ENCODE peak calls at places on chromosomes 4 and X, in seven cellular contexts. O is anterior cingulate cortex, S is C1 segment of cervical spinal cord, D is OCI-LY7, J is HTR-8/SVneo, M is amygdala, N is PC-3. X is an unnamed sample.

GRCh38 chr4:152516156-152516555 is 19.7 kb downstream of the FBXW7 start:
- DNase-seq in O (no peak), M (no peak), S (no peak), N (no peak), D (no peak), J (no peak), X (no peak)

GRCh38 chr4:70754990-70755688 is 33.4 kb downstream of the RUFY3 start:
- DNase-seq in J (no peak), D (peak; percentile 35), S (no peak), O (no peak), M (no peak), N (no peak), X (no peak)

GRCh38 chrX:72273718-72274117 is 3.3 kb downstream of the RPS4X start:
- DNase-seq in S (no peak), O (no peak), M (no peak), N (no peak), D (no peak), J (no peak), X (no peak)

GRCh38 chr4:15034071-15034764 is 31.9 kb downstream of the CPEB2 start:
- DNase-seq in J (no peak), D (no peak), O (no peak), N (peak; percentile 79), M (no peak), S (no peak), X (no peak)

GRCh38 chr4:186032259-186032658 is 36.7 kb upstream of the TLR3 start:
- DNase-seq in S (no peak), M (no peak), J (no peak), O (no peak), N (peak; percentile 12), D (peak; percentile 17), X (no peak)

GRCh38 chrX:66074920-66075879 is 35.3 kb upstream of the VSIG4 start:
- DNase-seq in J (no peak), S (no peak), O (no peak), N (peak; percentile 2), D (no peak), M (no peak), X (peak; percentile 8)

GRCh38 chr4:89823416-89823815 is 13.5 kb downstream of the SNCA start:
- DNase-seq in J (peak; percentile 5), M (no peak), D (no peak), N (no peak), S (no peak), O (no peak), X (no peak)

GRCh38 chrX:41064028-41064427 is 21.2 kb upstream of the USP9X start:
- DNase-seq in M (no peak), J (no peak), O (no peak), N (peak; percentile 55), D (no peak), S (no peak), X (no peak)

GRCh38 chr4:148103647-148104355 is 338.4 kb downstream of the NR3C2 start:
- DNase-seq in S (no peak), D (no peak), J (no peak), O (no peak), N (no peak), M (no peak), X (no peak)

GRCh38 chr4:156193116-156193515 is 239.4 kb upstream of the CTSO start:
- DNase-seq in S (no peak), D (no peak), M (no peak), O (no peak), N (peak; percentile 18), J (peak; percentile 9), X (no peak)

GRCh38 chr4:184450045-184450444 is 24.3 kb downstream of the IRF2 start:
- DNase-seq in M (no peak), J (peak; percentile 25), D (no peak), O (no peak), N (peak; percentile 44), S (no peak), X (no peak)

GRCh38 chrX:33330798-33331197 is 119.4 kb upstream of the DMD start:
- DNase-seq in N (no peak), M (no peak), J (no peak), S (no peak), D (no peak), O (no peak), X (no peak)

GRCh38 chr4:40710484-40711269 is 39.1 kb upstream of the NSUN7 start:
- DNase-seq in M (no peak), J (no peak), O (no peak), S (no peak), D (no peak), N (no peak), X (no peak)

GRCh38 chrX:54064564-54064963 is 20.3 kb upstream of the PHF8 start:
- DNase-seq in J (no peak), O (no peak), D (no peak), M (no peak), N (peak; percentile 67), S (no peak), X (no peak)

GRCh38 chr4:32106767-32107166 is 1386.6 kb downstream of the PCDH7 start:
- DNase-seq in S (no peak), D (no peak), J (no peak), O (no peak), M (no peak), N (peak; percentile 4), X (no peak)

GRCh38 chr4:90979551-90979950 is 852.4 kb downstream of the CCSER1 start:
- DNase-seq in M (no peak), O (no peak), D (no peak), S (no peak), N (no peak), J (no peak), X (no peak)

GRCh38 chrX:135194684-135195083 is 23.5 kb upstream of the CT55 start:
- DNase-seq in S (no peak), N (no peak), M (no peak), O (no peak), J (no peak), D (no peak), X (no peak)

GRCh38 chrX:96576358-96576757 is 108.3 kb upstream of the DIAPH2 start:
- DNase-seq in J (no peak), S (no peak), O (no peak), D (no peak), N (peak; percentile 3), M (no peak), X (no peak)

GRCh38 chr4:2787230-2788100 is 5.4 kb upstream of the SH3BP2 start:
- DNase-seq in O (no peak), M (no peak), D (peak; percentile 72), N (no peak), S (no peak), J (no peak), X (peak; percentile 51)

GRCh38 chr4:97498875-97499274 is 644.4 kb downstream of the STPG2 start:
- DNase-seq in D (no peak), N (peak; percentile 92), S (no peak), M (no peak), J (peak; percentile 3), O (no peak), X (no peak)

GRCh38 chr4:11355224-11355623 is 73.5 kb downstream of the HS3ST1 start:
- DNase-seq in N (no peak), M (no peak), S (no peak), J (no peak), O (no peak), D (no peak), X (no peak)

GRCh38 chrX:72094894-72095293 is 36.8 kb downstream of the RTL5 start:
- DNase-seq in J (no peak), D (no peak), O (no peak), M (no peak), S (peak; percentile 2), N (no peak), X (peak; percentile 39)

GRCh38 chr4:186095406-186095805 is 9.1 kb upstream of the FAM149A start:
- DNase-seq in M (no peak), D (no peak), J (no peak), O (no peak), S (no peak), N (no peak), X (no peak)

GRCh38 chr4:148214529-148215166 is 227.6 kb downstream of the NR3C2 start:
- DNase-seq in O (no peak), N (no peak), D (no peak), J (no peak), M (peak; percentile 43), S (no peak), X (no peak)

GRCh38 chr4:76198411-76199237 is 15.0 kb downstream of the SCARB2 start:
- DNase-seq in O (peak; percentile 61), D (peak; percentile 20), J (no peak), N (peak; percentile 46), S (peak; percentile 91), M (peak; percentile 75), X (peak; percentile 29)

GRCh38 chr4:102352774-102353173 is 7.5 kb upstream of the SLC39A8 start:
- DNase-seq in M (no peak), D (no peak), S (no peak), N (no peak), J (no peak), O (no peak), X (no peak)

GRCh38 chr4:124191329-124191728 is 521.2 kb downstream of the ANKRD50 start:
- DNase-seq in M (no peak), O (no peak), N (no peak), J (no peak), S (no peak), D (no peak), X (no peak)

GRCh38 chr4:102554482-102554881 is 53.3 kb downstream of the NFKB1 start:
- DNase-seq in J (no peak), S (no peak), O (peak; percentile 4), D (no peak), M (peak; percentile 4), N (no peak), X (no peak)

GRCh38 chr4:99021386-99021785 is 25.9 kb downstream of the METAP1 start:
- DNase-seq in M (no peak), S (no peak), O (no peak), D (no peak), J (no peak), N (no peak), X (no peak)

GRCh38 chrX:20372533-20372932 is 105.8 kb upstream of the RPS6KA3 start:
- DNase-seq in S (no peak), J (peak; percentile 59), D (no peak), N (peak; percentile 79), O (no peak), M (no peak), X (no peak)

GRCh38 chr4:11420327-11420726 is 8.4 kb downstream of the HS3ST1 start:
- DNase-seq in D (no peak), J (no peak), S (no peak), O (no peak), N (no peak), M (no peak), X (no peak)

GRCh38 chr4:28167411-28167810 is 1306.8 kb downstream of the STIM2 start:
- DNase-seq in J (no peak), M (no peak), O (no peak), N (peak; percentile 93), D (no peak), S (no peak), X (no peak)

X was measured in naive thymus-derived CD8-positive, alpha-beta T cell.